ENCODE peak calls at places on chromosomes 3 and 15, in four cellular contexts. E is HT-29, I is HTR-8/SVneo, Y is HuH-7. A is an unnamed sample.

GRCh38 chr15:27454281-27455060 is 483.5 kb downstream of the GABRG3 start:
- DNase-seq in E (no peak), I (no peak), Y (no peak), A (no peak)

GRCh38 chr3:52065264-52065756 is 8.9 kb upstream of the DUSP7 start:
- DNase-seq in E (no peak), I (no peak), Y (no peak), A (no peak)

GRCh38 chr3:142595581-142595950 is 627 bp upstream of the PLS1 start:
- DNase-seq in E (no peak), I (peak; percentile 62), Y (no peak), A (peak; percentile 75)

GRCh38 chr15:100726426-100727190 is 124.2 kb downstream of the ASB7 start:
- DNase-seq in E (no peak), I (no peak), Y (no peak), A (no peak)

GRCh38 chr3:96748139-96748538 is 66.3 kb upstream of the EPHA6 start:
- DNase-seq in E (no peak), I (no peak), Y (no peak), A (no peak)

GRCh38 chr15:79265987-79266579 is 16.4 kb upstream of the ANKRD34C start:
- DNase-seq in E (no peak), I (no peak), Y (no peak), A (no peak)

GRCh38 chr15:100722551-100723322 is 120.3 kb downstream of the ASB7 start:
- DNase-seq in E (no peak), I (no peak), Y (no peak), A (no peak)

GRCh38 chr3:12288466-12289129 is at the start of gene PPARG:
- DNase-seq in E (peak; percentile 83), I (no peak), Y (peak; percentile 90), A (peak; percentile 72)

GRCh38 chr3:113844622-113845222 is 6.1 kb downstream of the GRAMD1C start:
- DNase-seq in E (peak; percentile 83), I (peak; percentile 33), Y (peak; percentile 72), A (no peak)

GRCh38 chr15:58269455-58270414 is 131.6 kb downstream of the AQP9 start:
- DNase-seq in E (peak; percentile 83), I (peak; percentile 56), Y (peak; percentile 66), A (peak; percentile 76)

GRCh38 chr3:119409844-119410243 is 53.6 kb downstream of the TMEM39A start:
- DNase-seq in E (no peak), I (no peak), Y (no peak), A (no peak)

GRCh38 chr15:66912001-66912400 is 153.4 kb upstream of the SMAD3 start:
- DNase-seq in E (no peak), I (no peak), Y (no peak), A (no peak)

GRCh38 chr3:16243706-16244490 is 20.8 kb downstream of the DPH3 start:
- DNase-seq in E (no peak), I (no peak), Y (no peak), A (no peak)

GRCh38 chr3:137171834-137172603 is 214.2 kb downstream of the IL20RB start:
- DNase-seq in E (no peak), I (no peak), Y (no peak), A (no peak)

GRCh38 chr15:40754574-40754882 is 526 bp downstream of the RMDN3 start:
- DNase-seq in E (peak; percentile 48), I (no peak), Y (no peak), A (no peak)

GRCh38 chr3:138381950-138382715 is 33.8 kb downstream of the MRAS start:
- DNase-seq in E (no peak), I (peak; percentile 45), Y (peak; percentile 42), A (no peak)

GRCh38 chr3:195162033-195162669 is 108.8 kb downstream of the XXYLT1 start:
- DNase-seq in E (no peak), I (no peak), Y (no peak), A (no peak)

GRCh38 chr15:94667109-94667508 is 435.7 kb downstream of the MCTP2 start:
- DNase-seq in E (no peak), I (no peak), Y (no peak), A (no peak)

GRCh38 chr3:43923101-43923979 is 232.6 kb downstream of the ABHD5 start:
- DNase-seq in E (no peak), I (no peak), Y (no peak), A (no peak)

GRCh38 chr3:190205739-190206138 is 85.0 kb upstream of the P3H2 start:
- DNase-seq in E (no peak), I (no peak), Y (no peak), A (no peak)

GRCh38 chr3:40704224-40704623 is 179.5 kb downstream of the ZNF621 start:
- DNase-seq in E (no peak), I (no peak), Y (no peak), A (no peak)

GRCh38 chr3:177758131-177758530 is 560.8 kb upstream of the TBL1XR1 start:
- DNase-seq in E (no peak), I (no peak), Y (no peak), A (no peak)

GRCh38 chr15:52563499-52564060 is 5.2 kb downstream of the ARPP19 start:
- DNase-seq in E (no peak), I (no peak), Y (no peak), A (no peak)